ENCODE peak calls at places on chromosomes 12 and 14, in five cellular contexts. O is IMR-90, J is Calu3, X is choroid plexus epithelial cell, W is lower leg skin. M is an unnamed sample.

GRCh38 chr14:45271858-45272537 is 19.0 kb upstream of the MIS18BP1 start:
- DNase-seq in W (no peak), O (no peak), J (no peak), X (no peak), M (no peak)

GRCh38 chr14:65332141-65332871 is 80.2 kb upstream of the FUT8 start:
- DNase-seq in O (no peak), J (no peak), X (peak), W (no peak), M (no peak)

GRCh38 chr12:29309320-29309902 is 71.6 kb downstream of the ERGIC2 start:
- DNase-seq in X (peak), O (peak), J (no peak), W (no peak), M (peak)

GRCh38 chr12:3081886-3082285 is 4.7 kb downstream of the TSPAN9 start:
- DNase-seq in W (no peak), J (no peak), X (no peak), O (peak), M (no peak)

GRCh38 chr12:38998887-38999482 is 93.6 kb upstream of the CPNE8 start:
- DNase-seq in O (no peak), J (no peak), X (no peak), W (no peak), M (no peak)

GRCh38 chr12:34598352-34598827 is 576.1 kb downstream of the ALG10 start:
- DNase-seq in X (no peak), W (no peak), J (no peak), O (no peak), M (no peak)

GRCh38 chr12:104454997-104455396 is 1.8 kb upstream of the CHST11 start:
- DNase-seq in X (no peak), W (no peak), J (no peak), O (peak), M (peak)

GRCh38 chr12:66627270-66627987 is 51.4 kb downstream of the GRIP1 start:
- DNase-seq in X (no peak), J (no peak), O (no peak), W (no peak), M (no peak)

GRCh38 chr12:82406651-82407050 is 48.3 kb downstream of the METTL25 start:
- DNase-seq in X (no peak), W (no peak), J (no peak), O (no peak), M (no peak)

GRCh38 chr12:19916193-19916498 is 452.2 kb upstream of the PDE3A start:
- DNase-seq in J (no peak), O (no peak), X (no peak), W (no peak), M (no peak)

GRCh38 chr12:110176745-110177144 is 52.6 kb downstream of the IFT81 start:
- DNase-seq in J (no peak), X (peak), W (no peak), O (peak), M (no peak)

GRCh38 chr14:52332269-52332668 is 18.2 kb downstream of the PTGER2 start:
- DNase-seq in O (peak), X (peak), J (no peak), W (no peak), M (no peak)

GRCh38 chr12:50740307-50740706 is 23.6 kb upstream of the ATF1 start:
- DNase-seq in J (no peak), X (no peak), W (no peak), O (no peak), M (no peak)

GRCh38 chr14:21768116-21768874 is 94.7 kb upstream of the OR4E1 start:
- DNase-seq in W (no peak), O (peak), X (peak), J (peak), M (no peak)

GRCh38 chr14:31410048-31410654 is 10.2 kb downstream of the HEATR5A start:
- DNase-seq in J (no peak), W (no peak), X (no peak), O (no peak), M (no peak)

GRCh38 chr12:45051490-45052105 is 699 bp upstream of the DBX2 start:
- DNase-seq in O (no peak), X (peak), J (no peak), W (no peak), M (no peak)

GRCh38 chr14:29463727-29464370 is 463.8 kb downstream of the PRKD1 start:
- DNase-seq in W (no peak), O (no peak), J (no peak), X (peak), M (no peak)

GRCh38 chr12:52182456-52182855 is 9.4 kb downstream of the KRT80 start:
- DNase-seq in J (no peak), O (peak), X (no peak), W (no peak), M (no peak)

GRCh38 chr14:28515571-28515970 is 251.0 kb upstream of the FOXG1 start:
- DNase-seq in X (peak), W (no peak), J (no peak), O (peak), M (no peak)

GRCh38 chr12:21526721-21527345 is 737 bp downstream of the SPX start:
- DNase-seq in X (peak), J (no peak), O (no peak), W (no peak), M (no peak)

GRCh38 chr12:114902665-114903393 is 218.9 kb upstream of the TBX3 start:
- DNase-seq in W (no peak), O (peak), X (peak), J (no peak), M (peak)

GRCh38 chr14:64800000-64800399 is 79.7 kb downstream of the SPTB start:
- DNase-seq in O (peak), W (no peak), J (peak), X (peak), M (peak)

GRCh38 chr12:22353615-22354325 is 19.3 kb upstream of the ST8SIA1 start:
- DNase-seq in J (no peak), W (no peak), X (no peak), O (no peak), M (no peak)

GRCh38 chr12:79715308-79715707 is 24.5 kb upstream of the PAWR start:
- DNase-seq in W (no peak), X (no peak), J (no peak), O (no peak), M (no peak)

GRCh38 chr12:2074792-2075191 is 22.0 kb downstream of the CACNA1C start:
- DNase-seq in O (no peak), X (no peak), W (no peak), J (no peak), M (no peak)

GRCh38 chr12:31228811-31229792 is 96.8 kb downstream of the SINHCAF start:
- DNase-seq in J (no peak), W (no peak), O (no peak), X (no peak), M (no peak)

GRCh38 chr14:90483551-90483950 is 86.7 kb downstream of the CALM1 start:
- DNase-seq in O (no peak), J (peak), W (no peak), X (no peak), M (no peak)

GRCh38 chr12:14776236-14776959 is 26.9 kb downstream of the WBP11 start:
- DNase-seq in J (no peak), W (no peak), O (peak), X (peak), M (peak)
- TF ChIP-seq CTCF in J (no peak), W (no peak), O (peak), X (peak), M (peak)

GRCh38 chr14:68408680-68409079 is 384.2 kb downstream of the ZFP36L1 start:
- DNase-seq in W (no peak), J (no peak), O (peak), X (peak), M (no peak)
- TF ChIP-seq CTCF in W (no peak), J (no peak), O (peak), X (peak), M (peak)

DNA sequence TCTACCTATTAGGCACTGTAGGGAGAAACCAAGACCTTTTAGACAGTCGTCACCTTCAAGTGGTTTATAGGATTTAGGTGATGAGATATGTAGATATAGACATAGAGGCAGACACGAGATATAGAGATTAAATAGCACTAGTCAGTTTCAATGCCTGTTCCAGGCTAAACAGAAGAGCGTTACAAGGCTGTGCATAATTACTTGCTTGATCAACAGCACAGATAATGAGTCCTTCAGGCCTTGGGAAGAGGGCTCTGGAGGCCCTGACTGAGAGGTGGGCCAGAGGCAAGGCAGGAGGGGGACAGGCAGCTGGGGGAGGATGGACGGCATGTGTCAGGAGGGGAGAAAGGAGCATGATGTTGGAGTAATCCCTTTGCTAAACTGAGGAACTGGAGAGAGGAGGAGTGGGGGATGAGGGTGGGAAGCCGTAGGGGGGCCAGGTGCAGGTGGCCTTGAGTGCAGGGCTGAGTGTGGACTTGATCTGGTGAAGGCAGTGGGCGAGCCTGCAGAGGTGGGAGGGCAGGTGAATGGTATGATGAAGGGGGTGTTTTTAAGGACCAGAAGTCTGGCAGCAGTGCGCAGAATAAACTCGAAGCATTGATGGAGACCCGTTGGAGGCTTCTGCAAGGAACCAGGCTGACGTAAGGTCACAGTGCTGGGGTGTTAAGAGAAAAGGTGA is 43.9 kb upstream of the ATP23 start:
- DNase-seq in O (no peak), J (no peak), X (no peak), W (no peak), M (no peak)
- TF ChIP-seq CTCF in O (no peak), J (no peak), X (no peak), W (no peak), M (no peak)

DNA sequence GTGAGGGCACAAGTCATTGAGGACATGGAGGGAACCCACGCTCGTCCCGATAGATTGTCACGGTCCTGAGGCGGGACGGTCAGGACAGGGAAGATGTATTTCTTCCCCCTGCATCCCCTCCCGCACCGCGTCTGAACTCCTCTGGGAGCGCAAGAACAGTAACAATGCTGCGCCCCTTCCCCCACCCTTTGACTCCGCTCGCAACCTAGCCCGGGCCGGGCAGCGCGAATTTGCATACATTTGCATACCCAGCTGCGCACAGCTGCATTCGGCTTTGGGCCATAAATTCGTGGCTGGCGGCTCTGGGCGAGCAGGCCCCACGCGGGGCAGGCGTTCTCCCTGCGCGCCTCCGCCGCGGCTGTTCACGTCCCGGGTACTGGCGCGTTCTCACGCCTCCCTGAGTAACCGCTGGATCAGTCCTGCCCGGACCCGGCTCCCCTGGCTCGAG is 29.0 kb upstream of the SMUG1 start:
- DNase-seq in W (no peak), O (no peak), X (peak), J (no peak), M (no peak)
- TF ChIP-seq CTCF in W (no peak), O (no peak), X (no peak), J (no peak), M (no peak)

GRCh38 chr12:42364692-42365091 is 38.7 kb downstream of the PPHLN1 start:
- DNase-seq in X (peak), W (no peak), O (no peak), J (no peak), M (no peak)
- TF ChIP-seq CTCF in X (peak), W (no peak), O (no peak), J (no peak), M (no peak)

GRCh38 chr12:41067941-41068645 is 120.0 kb upstream of the PDZRN4 start:
- DNase-seq in W (no peak), X (no peak), O (no peak), J (no peak), M (no peak)
- TF ChIP-seq CTCF in W (no peak), X (no peak), O (no peak), J (no peak), M (no peak)